ENCODE peak calls at places on chromosome 1, in nine cellular contexts. F, Y, P, E, V, G, U, K and M are unnamed samples.
A peak's percentile ranks its signal among the peaks of the same experiment; 100 is the strongest.

GRCh38 chr1:206631085-206631509 is 4.2 kb upstream of the DYRK3 start:
- DNase-seq in F (peak; percentile 92), Y (peak; percentile 81), P (peak; percentile 90), E (no peak), V (no peak), G (peak; percentile 64), U (no peak), K (peak; percentile 83), M (peak; percentile 96)

GRCh38 chr1:162213281-162213909 is 143.9 kb downstream of the NOS1AP start:
- DNase-seq in F (peak; percentile 46), Y (no peak), P (no peak), E (no peak), V (no peak), G (no peak), U (no peak), K (no peak), M (peak; percentile 27)

GRCh38 chr1:47650205-47650604 is 212.4 kb downstream of the FOXD2 start:
- DNase-seq in F (no peak), Y (no peak), P (peak; percentile 39), E (no peak), V (no peak), G (no peak), U (no peak), K (no peak), M (peak; percentile 65)

GRCh38 chr1:234970371-234970730 is 158.3 kb downstream of the TOMM20 start:
- DNase-seq in F (no peak), Y (no peak), P (no peak), E (no peak), V (no peak), G (no peak), U (no peak), K (no peak), M (peak; percentile 97)

GRCh38 chr1:181990730-181991129 is 70.8 kb downstream of the ZNF648 start:
- DNase-seq in F (no peak), Y (no peak), P (no peak), E (no peak), V (no peak), G (no peak), U (no peak), K (no peak), M (no peak)

GRCh38 chr1:92488416-92488815 is 1.7 kb upstream of the GFI1 start:
- DNase-seq in F (no peak), Y (no peak), P (no peak), E (no peak), V (no peak), G (no peak), U (no peak), K (no peak), M (no peak)

GRCh38 chr1:23217421-23218115 is at the start of gene HTR1D:
- DNase-seq in F (peak; percentile 86), Y (peak; percentile 7), P (no peak), E (no peak), V (no peak), G (no peak), U (peak; percentile 33), K (no peak), M (no peak)

GRCh38 chr1:174999926-175000696 is at the start of gene CACYBP:
- DNase-seq in F (no peak), Y (no peak), P (peak; percentile 37), E (peak; percentile 31), V (no peak), G (no peak), U (no peak), K (no peak), M (peak; percentile 30)

GRCh38 chr1:7778133-7778628 is 5.9 kb upstream of the PER3 start:
- DNase-seq in F (no peak), Y (no peak), P (no peak), E (no peak), V (no peak), G (no peak), U (no peak), K (no peak), M (no peak)

GRCh38 chr1:182569939-182570610 is 19.0 kb downstream of the RNASEL start:
- DNase-seq in F (no peak), Y (no peak), P (no peak), E (no peak), V (no peak), G (no peak), U (no peak), K (no peak), M (no peak)

GRCh38 chr1:156319664-156320063 is 18.4 kb downstream of the CCT3 start:
- DNase-seq in F (no peak), Y (peak; percentile 27), P (no peak), E (no peak), V (no peak), G (no peak), U (no peak), K (peak; percentile 53), M (peak; percentile 56)

GRCh38 chr1:11692899-11693590 is 1.5 kb downstream of the DRAXIN start:
- DNase-seq in F (no peak), Y (no peak), P (no peak), E (peak; percentile 14), V (peak; percentile 26), G (no peak), U (no peak), K (no peak), M (peak; percentile 83)

GRCh38 chr1:25991937-25992688 is 5.8 kb downstream of the PAFAH2 start:
- DNase-seq in F (no peak), Y (no peak), P (no peak), E (no peak), V (no peak), G (no peak), U (no peak), K (peak; percentile 45), M (peak; percentile 46)

GRCh38 chr1:15311886-15312285 is 64.9 kb downstream of the FHAD1 start:
- DNase-seq in F (no peak), Y (no peak), P (no peak), E (no peak), V (no peak), G (no peak), U (no peak), K (no peak), M (no peak)

GRCh38 chr1:53025034-53025777 is 36.8 kb upstream of the PODN start:
- DNase-seq in F (peak; percentile 40), Y (no peak), P (no peak), E (no peak), V (no peak), G (no peak), U (no peak), K (no peak), M (peak; percentile 83)

GRCh38 chr1:165914136-165914798 is 86.9 kb downstream of the UCK2 start:
- DNase-seq in F (peak; percentile 79), Y (peak; percentile 66), P (peak; percentile 49), E (peak; percentile 61), V (peak; percentile 45), G (peak; percentile 20), U (peak; percentile 46), K (peak; percentile 78), M (peak; percentile 93)

GRCh38 chr1:22831729-22832413 is 121.2 kb downstream of the EPHB2 start:
- DNase-seq in F (no peak), Y (no peak), P (no peak), E (no peak), V (no peak), G (peak; percentile 26), U (no peak), K (no peak), M (peak; percentile 76)

GRCh38 chr1:90193116-90193515 is 198.2 kb downstream of the ZNF326 start:
- DNase-seq in F (no peak), Y (no peak), P (no peak), E (no peak), V (no peak), G (no peak), U (no peak), K (no peak), M (no peak)

GRCh38 chr1:182164273-182164672 is 102.8 kb upstream of the ZNF648 start:
- DNase-seq in F (no peak), Y (no peak), P (no peak), E (no peak), V (no peak), G (no peak), U (no peak), K (no peak), M (no peak)

GRCh38 chr1:183185941-183186490 is at the start of gene LAMC2:
- DNase-seq in F (peak; percentile 85), Y (peak; percentile 44), P (no peak), E (no peak), V (no peak), G (no peak), U (peak; percentile 58), K (no peak), M (no peak)

GRCh38 chr1:25572708-25573590 is 29.5 kb downstream of the LDLRAP1 start:
- DNase-seq in F (peak; percentile 81), Y (peak; percentile 66), P (peak; percentile 10), E (peak; percentile 43), V (peak; percentile 34), G (no peak), U (peak; percentile 37), K (peak; percentile 50), M (peak; percentile 52)

GRCh38 chr1:53070621-53071020 is 8.6 kb downstream of the PODN start:
- DNase-seq in F (no peak), Y (no peak), P (no peak), E (no peak), V (no peak), G (no peak), U (peak; percentile 8), K (no peak), M (no peak)